ENCODE peak calls at places on chromosomes 7 and 10, in five cellular contexts. H, P, B, U and G are unnamed samples.

GRCh38 chr10:98314577-98315284 is 46.7 kb upstream of the LOXL4 start:
- DNase-seq in P (peak), B (no peak), H (peak), U (no peak), G (no peak)

GRCh38 chr10:85791846-85792532 is 574.6 kb downstream of the GRID1 start:
- DNase-seq in P (no peak), U (no peak), B (no peak), H (no peak), G (no peak)

GRCh38 chr7:99030951-99031350 is 113.0 kb downstream of the SMURF1 start:
- DNase-seq in P (peak), H (no peak), B (no peak), U (no peak), G (no peak)

GRCh38 chr10:123526356-123527079 is 139.6 kb upstream of the GPR26 start:
- DNase-seq in B (no peak), P (no peak), U (no peak), H (no peak), G (peak)

GRCh38 chr10:126373137-126373536 is 15.1 kb downstream of the ADAM12 start:
- DNase-seq in U (no peak), B (no peak), P (peak), H (no peak), G (no peak)

GRCh38 chr10:6225263-6225814 is 22.6 kb downstream of the PFKFB3 start:
- DNase-seq in B (no peak), H (no peak), P (no peak), U (no peak), G (no peak)

GRCh38 chr10:7988985-7989384 is 65.5 kb upstream of the GATA3 start:
- DNase-seq in U (no peak), P (no peak), H (no peak), B (no peak), G (no peak)

GRCh38 chr10:11045487-11045886 is 27.8 kb downstream of the CELF2 start:
- DNase-seq in B (no peak), U (no peak), H (no peak), P (no peak), G (no peak)

GRCh38 chr7:53531-53930 is 138.8 kb upstream of the FAM20C start:
- DNase-seq in P (no peak), U (no peak), B (no peak), H (no peak), G (peak)

GRCh38 chr7:49638166-49638565 is 135.3 kb upstream of the VWC2 start:
- DNase-seq in U (peak), B (no peak), P (no peak), H (no peak), G (no peak)

GRCh38 chr7:140525741-140526140 is 46.4 kb upstream of the MKRN1 start:
- DNase-seq in P (no peak), U (no peak), B (no peak), H (no peak), G (no peak)

GRCh38 chr7:70193514-70193913 is 595.2 kb downstream of the AUTS2 start:
- DNase-seq in P (no peak), H (no peak), B (no peak), U (no peak), G (no peak)
- TF ChIP-seq CTCF in P (peak), H (no peak), B (peak), U (no peak), G (peak)

GRCh38 chr7:29345590-29345989 is 151.0 kb downstream of the CHN2 start:
- DNase-seq in P (peak), H (peak), B (no peak), U (peak), G (no peak)
- TF ChIP-seq CTCF in P (no peak), H (no peak), B (peak), U (peak), G (peak)

DNA sequence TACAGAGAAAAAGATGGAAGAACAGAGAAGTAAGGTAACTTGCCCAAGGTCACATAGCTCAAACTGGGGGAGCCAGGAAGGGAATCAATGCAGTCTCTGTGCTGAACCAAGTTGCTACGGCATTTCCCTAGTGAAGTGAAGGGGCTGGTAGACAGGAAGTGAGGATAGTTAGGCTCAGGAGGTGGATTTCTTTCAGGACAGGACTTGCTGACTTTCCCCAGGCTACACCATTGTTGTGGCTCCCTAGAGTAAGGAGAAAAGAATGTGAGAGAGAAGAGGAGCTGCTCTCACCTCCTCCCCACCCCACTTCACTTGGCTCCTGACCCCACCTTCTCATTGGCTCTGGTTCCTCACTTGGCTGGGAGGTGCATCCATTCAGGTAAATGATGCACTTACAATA is 316.9 kb downstream of the INHBA start:
- DNase-seq in P (no peak), U (no peak), B (no peak), H (no peak), G (no peak)
- TF ChIP-seq CTCF in P (no peak), U (no peak), B (no peak), H (no peak), G (no peak)

GRCh38 chr7:102974366-102975236 is 61.8 kb downstream of the LRRC17 start:
- DNase-seq in P (no peak), B (no peak), H (no peak), U (peak), G (no peak)
- TF ChIP-seq CTCF in P (no peak), B (no peak), H (no peak), U (no peak), G (peak)

GRCh38 chr7:121545418-121545817 is 149.3 kb upstream of the FAM3C start:
- DNase-seq in P (no peak), U (no peak), B (no peak), H (no peak), G (no peak)

GRCh38 chr7:121541457-121541856 is 145.3 kb upstream of the FAM3C start:
- DNase-seq in P (no peak), B (no peak), H (no peak), U (no peak), G (no peak)

GRCh38 chr7:121544726-121545125 is 148.6 kb upstream of the FAM3C start:
- DNase-seq in P (no peak), H (peak), B (no peak), U (no peak), G (no peak)

GRCh38 chr7:121546632-121547340 is 150.7 kb upstream of the FAM3C start:
- DNase-seq in H (no peak), B (no peak), U (no peak), P (no peak), G (no peak)

GRCh38 chr7:121544199-121544598 is 148.1 kb upstream of the FAM3C start:
- DNase-seq in H (no peak), U (no peak), B (no peak), P (no peak), G (no peak)
- TF ChIP-seq CTCF in H (no peak), U (no peak), B (no peak), P (no peak), G (no peak)

DNA sequence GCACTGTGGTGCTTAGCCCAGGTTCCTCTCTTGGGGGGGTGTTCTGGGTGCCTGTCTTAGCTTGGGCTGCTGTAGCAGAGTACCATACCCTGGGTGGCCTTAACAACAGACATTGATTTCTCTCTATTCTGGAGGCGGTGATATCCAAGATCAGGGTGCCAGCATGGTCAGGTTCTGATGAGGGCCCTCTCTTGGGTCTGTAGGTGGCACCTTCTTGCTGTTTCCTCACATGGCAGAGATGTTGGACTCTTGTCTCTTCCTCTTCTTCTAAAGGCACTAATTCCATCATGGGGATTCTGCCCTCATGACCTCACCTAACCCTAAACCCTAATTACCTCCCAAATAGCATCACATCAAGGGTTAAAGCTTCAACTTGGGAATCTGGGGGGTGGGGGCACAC is 19.9 kb upstream of the CRHR2 start:
- DNase-seq in U (no peak), H (no peak), B (no peak), P (no peak), G (no peak)
- TF ChIP-seq CTCF in U (peak), H (no peak), B (no peak), P (no peak), G (no peak)

GRCh38 chr10:27355918-27356573 is 115.4 kb upstream of the ACBD5 start:
- DNase-seq in U (no peak), P (no peak), H (no peak), B (no peak), G (no peak)
- TF ChIP-seq CTCF in U (no peak), P (no peak), H (no peak), B (no peak), G (no peak)

DNA sequence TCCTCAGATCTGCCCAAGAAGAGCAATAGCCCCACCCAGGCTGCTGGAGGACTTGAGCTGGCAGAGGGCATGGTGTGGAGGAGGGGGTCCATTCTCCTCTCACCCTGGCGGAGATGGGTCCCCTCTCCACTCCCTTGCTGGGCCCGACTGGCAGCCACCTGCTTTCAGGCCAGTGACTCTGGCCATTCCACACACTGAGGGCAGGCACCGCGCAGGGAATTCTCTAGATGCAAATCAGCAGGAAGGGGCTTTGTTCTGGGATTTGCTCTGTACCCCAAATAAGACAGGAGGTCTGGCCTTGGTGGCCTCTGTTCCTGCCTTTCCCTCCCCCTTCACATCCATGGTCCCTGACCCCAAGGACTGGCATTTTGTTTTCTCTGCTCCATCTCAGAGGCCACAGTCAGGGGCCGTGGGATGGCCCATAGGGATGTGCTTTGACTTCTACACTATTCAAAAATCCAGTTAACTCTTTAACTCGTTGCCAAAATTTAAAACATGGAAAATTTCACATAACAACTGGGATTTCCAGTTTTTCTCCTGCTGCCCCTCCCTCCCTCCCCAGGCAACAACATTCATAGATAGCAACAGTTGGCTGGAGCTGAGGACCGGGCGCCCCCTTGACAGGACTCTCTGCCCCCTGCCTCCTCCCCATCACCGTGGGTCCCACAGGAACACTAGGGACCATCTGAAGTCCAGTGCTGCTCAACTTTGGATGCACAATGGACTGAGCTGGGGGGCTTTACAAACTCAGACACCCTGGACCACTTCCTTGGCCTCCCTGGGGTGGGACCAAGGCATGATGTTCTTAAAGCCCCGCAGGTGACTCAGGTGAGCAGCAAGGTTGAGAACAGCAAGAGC is 33.9 kb downstream of the PPIF start:
- DNase-seq in B (no peak), P (no peak), H (peak), U (no peak), G (peak)
- TF ChIP-seq CTCF in B (no peak), P (no peak), H (no peak), U (no peak), G (no peak)